ENCODE peak calls at places on chromosomes 7 and 10, in six cellular contexts. O is SK-N-SH, K is HCT116, J is HepG2, M is K562, E is H1. R is an unnamed sample.

GRCh38 chr7:5442757-5443305 is 19.2 kb upstream of the TNRC18 start:
- DNase-seq in O (no peak), K (no peak), J (no peak), M (no peak), E (no peak), R (no peak)

GRCh38 chr7:57308631-57309408 is 141.2 kb upstream of the ZNF716 start:
- DNase-seq in O (peak), K (no peak), J (no peak), M (peak), E (no peak), R (peak)

GRCh38 chr7:14195079-14195478 is 205.6 kb upstream of the ETV1 start:
- DNase-seq in O (no peak), K (no peak), J (no peak), M (no peak), E (no peak), R (no peak)

GRCh38 chr10:4725917-4726606 is 99.9 kb upstream of the AKR1E2 start:
- DNase-seq in O (no peak), K (peak), J (peak), M (no peak), E (no peak), R (no peak)

GRCh38 chr10:28790146-28790545 is 112.8 kb downstream of the BAMBI start:
- DNase-seq in O (no peak), K (no peak), J (no peak), M (no peak), E (no peak), R (no peak)

GRCh38 chr7:84568786-84569185 is 374.2 kb upstream of the SEMA3A start:
- DNase-seq in O (no peak), K (no peak), J (no peak), M (no peak), E (no peak), R (no peak)

GRCh38 chr7:36606442-36607205 is 117.7 kb downstream of the AOAH start:
- DNase-seq in O (peak), K (no peak), J (no peak), M (no peak), E (no peak), R (no peak)

GRCh38 chr7:152120210-152120609 is 94.7 kb downstream of the GALNT11 start:
- DNase-seq in O (no peak), K (no peak), J (no peak), M (no peak), E (no peak), R (no peak)

GRCh38 chr10:100370976-100371706 is 24.1 kb downstream of the SCD start:
- DNase-seq in O (no peak), K (peak), J (peak), M (peak), E (peak), R (peak)

GRCh38 chr10:76628801-76629200 is 1008.8 kb downstream of the KCNMA1 start:
- DNase-seq in O (no peak), K (no peak), J (no peak), M (no peak), E (no peak), R (no peak)

GRCh38 chr10:130707389-130707979 is 571.3 kb downstream of the GLRX3 start:
- DNase-seq in O (no peak), K (no peak), J (no peak), M (no peak), E (no peak), R (no peak)

DNA sequence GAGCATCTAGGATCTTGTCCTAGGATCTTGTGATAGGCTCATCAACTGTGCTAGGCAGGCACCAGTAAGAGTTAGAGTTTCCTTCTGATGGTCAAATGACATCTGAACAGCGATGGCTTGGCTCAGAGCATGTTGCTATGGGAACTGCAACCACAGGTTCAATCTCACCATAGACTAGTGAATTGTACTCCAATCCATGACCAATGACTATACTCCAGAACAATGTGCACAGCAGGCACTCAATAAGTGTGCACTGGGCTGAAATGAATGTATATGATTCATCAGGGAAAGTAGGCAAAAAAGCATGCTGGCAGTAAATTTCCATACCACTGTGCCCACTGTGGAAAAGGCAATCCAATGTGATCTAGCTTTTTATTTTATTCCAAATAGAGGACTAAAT is 163.6 kb upstream of the HPS1 start:
- DNase-seq in O (no peak), K (no peak), J (no peak), M (no peak), E (no peak), R (no peak)
- TF ChIP-seq JUND in O (no peak), K (no peak), J (no peak), M (no peak), E (no peak), R (no peak)

DNA sequence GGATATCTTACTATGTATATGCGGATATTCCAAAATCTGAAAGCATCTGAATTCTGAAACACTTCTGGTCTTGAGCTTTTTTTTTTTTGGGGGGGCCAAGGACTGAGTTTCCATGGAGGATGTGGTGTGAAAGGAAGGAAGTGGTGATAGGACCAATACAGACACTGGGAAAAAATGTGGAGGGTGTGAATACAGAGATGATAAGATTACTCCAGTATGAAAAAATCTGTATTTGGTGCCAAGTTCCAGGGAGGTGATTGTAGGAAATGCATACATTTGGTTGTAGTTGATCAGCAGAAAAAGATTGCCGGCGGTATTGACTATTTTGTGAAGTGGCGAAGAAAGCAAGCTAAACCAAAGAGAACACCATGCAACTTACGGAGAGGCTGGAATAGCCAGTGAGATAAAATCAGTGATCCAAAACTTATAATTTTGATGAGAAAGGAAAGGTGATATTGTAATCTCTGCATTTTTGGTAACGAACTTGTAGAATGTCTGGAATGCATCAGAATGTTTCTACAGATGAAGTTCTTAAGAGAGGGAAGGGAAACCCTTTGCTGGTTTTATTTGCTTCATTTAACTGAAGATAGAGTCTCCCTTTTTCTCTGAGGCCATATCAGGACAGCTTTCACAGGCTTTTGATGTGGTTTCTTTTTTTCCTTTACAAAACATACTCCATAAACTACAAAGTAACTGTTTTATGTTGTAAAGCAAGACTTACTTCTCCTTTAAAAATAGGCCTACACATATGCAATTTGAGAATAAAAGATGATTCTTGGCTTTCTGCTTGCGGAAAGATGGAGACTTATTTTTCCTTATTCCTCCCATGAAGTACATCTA is 6.0 kb downstream of the WDR37 start:
- DNase-seq in O (no peak), K (no peak), J (no peak), M (no peak), E (no peak), R (no peak)
- TF ChIP-seq JUND in O (no peak), K (no peak), J (no peak), M (no peak), E (no peak), R (no peak)

GRCh38 chr7:18312482-18312881 is 183.1 kb upstream of the HDAC9 start:
- DNase-seq in O (no peak), K (no peak), J (no peak), M (no peak), E (no peak), R (no peak)

GRCh38 chr7:18305866-18306265 is 189.7 kb upstream of the HDAC9 start:
- DNase-seq in O (no peak), K (no peak), J (no peak), M (no peak), E (no peak), R (no peak)

GRCh38 chr7:18308938-18309337 is 186.6 kb upstream of the HDAC9 start:
- DNase-seq in O (no peak), K (no peak), J (no peak), M (no peak), E (no peak), R (no peak)

GRCh38 chr7:18302077-18302476 is 193.5 kb upstream of the HDAC9 start:
- DNase-seq in O (no peak), K (no peak), J (no peak), M (no peak), E (no peak), R (no peak)

DNA sequence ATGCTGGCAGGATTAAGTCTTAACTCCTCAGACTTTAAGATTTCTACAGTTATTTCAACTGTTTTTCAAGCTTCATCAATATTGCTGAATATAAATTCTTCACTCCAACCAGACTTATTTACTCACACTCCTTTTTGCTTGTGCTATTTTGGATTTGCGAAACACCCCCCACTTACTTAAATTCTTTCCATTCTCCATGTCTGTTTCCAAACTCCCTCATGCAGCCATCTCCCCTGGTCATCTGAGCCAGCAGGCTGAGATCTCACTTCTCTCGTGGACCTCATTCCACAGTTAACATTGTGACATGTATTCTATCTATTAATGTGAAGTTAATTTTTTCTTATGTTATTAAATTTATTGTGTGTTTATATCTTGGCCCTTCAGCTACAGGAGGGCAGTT is 188.9 kb upstream of the HDAC9 start:
- DNase-seq in O (no peak), K (no peak), J (no peak), M (no peak), E (no peak), R (no peak)
- TF ChIP-seq JUND in O (no peak), K (no peak), J (no peak), M (no peak), E (no peak), R (no peak)

DNA sequence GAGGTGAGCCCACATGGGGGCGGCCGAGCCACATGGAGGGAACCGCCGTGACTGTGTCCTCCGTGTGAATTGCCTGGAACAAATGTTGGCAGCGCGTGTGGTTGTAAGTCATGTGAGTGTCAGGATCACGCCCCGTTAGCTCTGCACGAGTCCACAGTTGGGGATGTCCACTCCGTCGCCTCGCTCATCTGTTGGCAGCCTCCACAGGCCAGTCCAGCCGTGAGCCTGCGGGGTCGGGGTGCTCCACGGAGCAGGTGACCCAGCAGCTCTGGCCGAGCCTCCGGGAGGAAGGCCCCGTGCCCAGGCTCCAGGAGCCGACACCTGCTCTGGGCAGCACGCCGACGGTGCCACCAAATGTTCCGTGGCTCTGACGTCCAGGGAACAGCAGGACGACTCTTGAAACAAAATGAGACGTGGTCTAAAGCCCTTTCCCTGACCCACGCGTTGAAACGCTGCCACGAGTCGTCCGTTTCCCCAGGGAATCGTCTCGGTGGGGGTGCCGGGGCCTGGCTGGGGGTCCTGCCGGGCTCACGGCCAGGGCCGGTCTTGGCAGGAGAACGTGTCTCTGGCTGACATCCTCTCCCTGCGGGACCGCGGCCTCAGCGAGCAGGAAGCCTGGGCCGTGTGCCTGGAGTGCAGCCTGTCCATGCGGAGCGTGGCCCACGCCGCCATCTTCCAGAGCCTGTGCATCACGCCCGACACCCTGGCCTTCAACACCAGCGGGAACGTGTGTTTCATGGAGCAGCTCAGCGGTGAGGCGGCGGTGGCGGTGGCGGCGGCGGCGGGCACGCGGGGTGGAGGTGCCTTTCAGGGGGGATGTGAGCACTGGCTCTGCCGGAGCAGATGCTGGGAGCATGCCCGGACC is 7.0 kb downstream of the KNDC1 start:
- DNase-seq in O (no peak), K (no peak), J (no peak), M (no peak), E (no peak), R (no peak)
- TF ChIP-seq JUND in O (no peak), K (no peak), J (no peak), M (no peak), E (no peak), R (no peak)

DNA sequence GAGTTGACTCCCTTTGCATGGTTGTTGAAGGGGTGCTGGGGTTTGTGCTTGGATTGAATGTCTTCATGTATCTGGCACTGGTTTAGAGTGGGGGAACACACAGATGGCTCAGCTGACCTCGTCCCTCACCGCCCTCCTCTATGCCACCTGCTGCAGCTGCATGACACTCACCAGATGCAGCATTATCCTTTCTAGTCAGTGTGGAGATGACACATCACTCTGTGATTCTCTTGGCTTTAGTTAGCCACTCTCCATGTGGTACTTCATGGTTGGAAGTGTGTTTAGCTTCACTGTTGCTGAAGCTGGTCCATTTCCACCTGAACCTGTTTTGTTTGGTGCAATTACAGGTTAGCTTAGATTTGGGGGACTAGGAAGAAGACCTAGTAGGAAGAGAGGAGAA is 56.3 kb upstream of the BMPER start:
- DNase-seq in O (no peak), K (no peak), J (no peak), M (no peak), E (no peak), R (no peak)
- TF ChIP-seq JUND in O (no peak), K (no peak), J (no peak), M (no peak), E (no peak), R (no peak)

DNA sequence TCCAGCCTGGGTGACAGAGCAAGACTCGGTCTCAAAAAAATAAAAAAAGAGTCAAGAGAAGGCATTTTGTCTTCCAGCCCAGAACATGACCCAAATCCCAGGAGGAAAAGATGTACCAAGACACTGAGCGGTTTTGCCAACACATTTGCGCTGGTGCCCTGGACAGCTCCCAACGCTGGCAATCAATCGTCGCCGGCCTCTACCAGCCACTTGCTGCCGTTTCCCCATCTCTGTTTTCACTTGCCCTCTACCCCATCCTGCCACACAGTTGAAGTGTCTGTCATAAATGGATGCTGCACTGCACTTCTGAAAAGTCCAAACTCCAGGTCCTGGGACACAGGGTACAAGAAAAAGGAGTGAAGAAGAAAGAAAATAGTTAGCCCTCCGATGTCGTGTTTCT is 29.7 kb upstream of the CRTAC1 start:
- DNase-seq in O (no peak), K (no peak), J (no peak), M (no peak), E (no peak), R (no peak)
- TF ChIP-seq JUND in O (no peak), K (no peak), J (no peak), M (no peak), E (no peak), R (no peak)

GRCh38 chr7:92134271-92135099 is at the start of gene CYP51A1:
- DNase-seq in O (peak), K (peak), J (peak), M (peak), E (peak), R (peak)

GRCh38 chr7:92137531-92137930 is 3.3 kb upstream of the CYP51A1 start:
- DNase-seq in O (no peak), K (no peak), J (no peak), M (no peak), E (no peak), R (no peak)

GRCh38 chr7:92135100-92135429 is 788 bp upstream of the CYP51A1 start:
- DNase-seq in O (peak), K (no peak), J (peak), M (peak), E (no peak), R (peak)

GRCh38 chr7:92133737-92134270 is 473 bp downstream of the CYP51A1 start:
- DNase-seq in O (peak), K (peak), J (peak), M (peak), E (peak), R (peak)

DNA sequence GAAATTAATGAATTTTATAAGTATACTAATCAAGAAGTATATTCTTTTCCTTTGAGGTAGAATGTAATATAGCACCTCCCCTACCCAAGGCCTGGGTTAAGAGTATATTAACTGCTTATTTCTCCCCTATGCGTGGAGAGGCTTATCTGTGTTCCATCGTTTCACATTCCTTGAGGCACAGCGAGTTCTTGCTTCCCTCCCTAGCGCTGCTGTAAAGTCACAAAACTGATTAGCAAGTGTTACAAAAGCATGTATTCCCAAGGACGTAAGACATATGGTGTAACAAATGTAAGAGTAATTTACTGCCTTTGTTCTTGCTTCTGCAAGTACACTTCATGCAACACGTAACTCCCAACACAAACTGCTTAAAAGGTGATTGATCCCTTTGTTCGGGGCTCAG is 1.2 kb upstream of the CYP51A1 start:
- DNase-seq in O (no peak), K (no peak), J (peak), M (no peak), E (no peak), R (no peak)
- TF ChIP-seq JUND in O (no peak), K (no peak), J (no peak), M (no peak), E (no peak), R (no peak)

GRCh38 chr7:139799586-139799985 is 21.8 kb upstream of the HIPK2 start:
- DNase-seq in O (no peak), K (no peak), J (no peak), M (no peak), E (no peak), R (no peak)
- TF ChIP-seq JUND in O (no peak), K (no peak), J (no peak), M (no peak), E (no peak), R (no peak)